ENCODE peak calls at places on chromosomes 13 and 19, in ten cellular contexts. W is heart left ventricle, N is HCT116, A is thyroid gland, C is adrenal gland, M is testis, L is transverse colon, Y is tibial nerve, R is spleen, B is uterus. S is an unnamed sample.

GRCh38 chr19:18999896-19000620 is 33.3 kb downstream of the SUGP2 start:
- DNase-seq in W (no peak), N (no peak), A (no peak), C (no peak), M (peak), L (no peak), Y (no peak), R (no peak), B (no peak), S (no peak)

GRCh38 chr19:57830071-57830602 is at the start of gene ZNF587B:
- DNase-seq in W (peak), N (peak), A (peak), C (peak), M (peak), L (peak), Y (no peak), R (peak), B (peak), S (peak)

GRCh38 chr19:35692010-35692409 is 12.3 kb upstream of the ZBTB32 start:
- DNase-seq in W (no peak), N (no peak), A (no peak), C (no peak), M (no peak), L (no peak), Y (no peak), R (no peak), B (no peak), S (no peak)

GRCh38 chr19:19115954-19116353 is 22.3 kb downstream of the TMEM161A start:
- DNase-seq in W (no peak), N (no peak), A (no peak), C (peak), M (peak), L (peak), Y (no peak), R (no peak), B (no peak), S (peak)

GRCh38 chr19:35043906-35044305 is 2.4 kb downstream of the HPN start:
- DNase-seq in W (peak), N (no peak), A (no peak), C (no peak), M (no peak), L (no peak), Y (no peak), R (no peak), B (no peak), S (no peak)

GRCh38 chr19:46616631-46617322 is 8.1 kb downstream of the PTGIR start:
- DNase-seq in W (peak), N (peak), A (peak), C (peak), M (peak), L (peak), Y (no peak), R (peak), B (no peak), S (peak)

GRCh38 chr19:46495789-46496099 is at the start of gene PNMA8B:
- DNase-seq in W (peak), N (no peak), A (peak), C (peak), M (peak), L (no peak), Y (no peak), R (peak), B (no peak), S (no peak)

GRCh38 chr13:49400755-49401659 is 42.9 kb downstream of the CAB39L start:
- DNase-seq in W (no peak), N (no peak), A (peak), C (peak), M (peak), L (peak), Y (no peak), R (no peak), B (peak), S (peak)

GRCh38 chr19:389246-389934 is 19.6 kb downstream of the C2CD4C start:
- DNase-seq in W (no peak), N (no peak), A (peak), C (no peak), M (no peak), L (no peak), Y (no peak), R (peak), B (no peak), S (no peak)

GRCh38 chr19:39858541-39858940 is 12.4 kb upstream of the FBL start:
- DNase-seq in W (no peak), N (no peak), A (no peak), C (no peak), M (peak), L (peak), Y (no peak), R (peak), B (peak), S (peak)

GRCh38 chr13:94309997-94310842 is 169.3 kb downstream of the DCT start:
- DNase-seq in W (no peak), N (no peak), A (no peak), C (no peak), M (no peak), L (no peak), Y (no peak), R (no peak), B (no peak), S (no peak)

GRCh38 chr13:66400292-66400691 is 829.8 kb downstream of the PCDH9 start:
- DNase-seq in W (no peak), N (no peak), A (no peak), C (no peak), M (no peak), L (no peak), Y (no peak), R (no peak), B (no peak), S (no peak)

GRCh38 chr19:32677657-32678056 is 2.0 kb downstream of the RGS9BP start:
- DNase-seq in W (no peak), N (no peak), A (no peak), C (no peak), M (no peak), L (no peak), Y (no peak), R (peak), B (no peak), S (no peak)

GRCh38 chr19:56221851-56222250 is 19.8 kb downstream of the ZSCAN5C start:
- DNase-seq in W (no peak), N (no peak), A (no peak), C (no peak), M (no peak), L (no peak), Y (no peak), R (no peak), B (no peak), S (no peak)

GRCh38 chr19:14117668-14118164 is at the start of gene PRKACA:
- DNase-seq in W (peak), N (peak), A (peak), C (peak), M (peak), L (peak), Y (peak), R (peak), B (peak), S (peak)

GRCh38 chr13:42215578-42216421 is 56.2 kb upstream of the AKAP11 start:
- DNase-seq in W (no peak), N (peak), A (peak), C (peak), M (peak), L (no peak), Y (no peak), R (no peak), B (no peak), S (peak)

GRCh38 chr13:40230833-40231266 is 435.6 kb downstream of the FOXO1 start:
- DNase-seq in W (no peak), N (no peak), A (no peak), C (no peak), M (no peak), L (no peak), Y (no peak), R (no peak), B (peak), S (no peak)

GRCh38 chr13:94700536-94700935 is 11.8 kb downstream of the SOX21 start:
- DNase-seq in W (no peak), N (no peak), A (no peak), C (no peak), M (no peak), L (no peak), Y (no peak), R (no peak), B (no peak), S (no peak)

GRCh38 chr13:27556109-27556508 is 64.2 kb downstream of the LNX2 start:
- DNase-seq in W (no peak), N (no peak), A (no peak), C (no peak), M (no peak), L (no peak), Y (no peak), R (no peak), B (no peak), S (peak)

GRCh38 chr13:83881917-83882625 is at the start of gene SLITRK1:
- DNase-seq in W (no peak), N (no peak), A (peak), C (no peak), M (peak), L (no peak), Y (no peak), R (no peak), B (no peak), S (peak)

GRCh38 chr13:30585748-30586262 is 31.9 kb upstream of the USPL1 start:
- DNase-seq in W (no peak), N (no peak), A (peak), C (peak), M (no peak), L (no peak), Y (no peak), R (no peak), B (no peak), S (peak)

GRCh38 chr13:97116754-97117153 is 105.4 kb upstream of the MBNL2 start:
- DNase-seq in W (no peak), N (no peak), A (peak), C (peak), M (no peak), L (no peak), Y (no peak), R (no peak), B (peak), S (no peak)

GRCh38 chr19:19230505-19230904 is 18.7 kb downstream of the NCAN start:
- DNase-seq in W (no peak), N (no peak), A (no peak), C (no peak), M (no peak), L (no peak), Y (no peak), R (no peak), B (no peak), S (no peak)

GRCh38 chr19:45146251-45146650 is 14.5 kb downstream of the NKPD1 start:
- DNase-seq in W (no peak), N (no peak), A (peak), C (no peak), M (peak), L (no peak), Y (no peak), R (no peak), B (no peak), S (no peak)

GRCh38 chr13:29484236-29484635 is 111.3 kb downstream of the SLC7A1 start:
- DNase-seq in W (no peak), N (no peak), A (no peak), C (no peak), M (no peak), L (no peak), Y (no peak), R (peak), B (no peak), S (no peak)

GRCh38 chr13:63209330-63210017 is 1793.8 kb upstream of the PCDH20 start:
- DNase-seq in W (no peak), N (no peak), A (no peak), C (no peak), M (no peak), L (no peak), Y (no peak), R (no peak), B (no peak), S (no peak)

GRCh38 chr13:94192576-94192975 is 286.9 kb downstream of the DCT start:
- DNase-seq in W (peak), N (no peak), A (peak), C (peak), M (peak), L (peak), Y (no peak), R (no peak), B (no peak), S (peak)

GRCh38 chr13:113408562-113408961 is 44.6 kb upstream of the GRTP1 start:
- DNase-seq in W (no peak), N (no peak), A (no peak), C (no peak), M (no peak), L (no peak), Y (no peak), R (peak), B (no peak), S (no peak)

GRCh38 chr13:72514141-72514540 is 213.3 kb downstream of the MZT1 start:
- DNase-seq in W (no peak), N (no peak), A (no peak), C (no peak), M (no peak), L (no peak), Y (no peak), R (no peak), B (no peak), S (no peak)

GRCh38 chr13:42967660-42968059 is 24.4 kb downstream of the EPSTI1 start:
- DNase-seq in W (no peak), N (no peak), A (no peak), C (no peak), M (no peak), L (peak), Y (no peak), R (no peak), B (no peak), S (no peak)

GRCh38 chr13:51922771-51923480 is 61.2 kb downstream of the CCDC70 start:
- DNase-seq in W (no peak), N (no peak), A (no peak), C (no peak), M (no peak), L (no peak), Y (no peak), R (no peak), B (no peak), S (no peak)

GRCh38 chr19:32682317-32682716 is 6.7 kb downstream of the RGS9BP start:
- DNase-seq in W (no peak), N (no peak), A (no peak), C (no peak), M (no peak), L (no peak), Y (no peak), R (no peak), B (no peak), S (no peak)

GRCh38 chr19:46265217-46265828 is 31.5 kb upstream of the HIF3A start:
- DNase-seq in W (peak), N (peak), A (peak), C (peak), M (peak), L (peak), Y (no peak), R (no peak), B (peak), S (peak)

GRCh38 chr19:4456843-4457653 is 546 bp downstream of the UBXN6 start:
- DNase-seq in W (no peak), N (no peak), A (peak), C (peak), M (peak), L (peak), Y (no peak), R (peak), B (peak), S (peak)

GRCh38 chr19:50745221-50745620 is 22.1 kb downstream of the CLEC11A start:
- DNase-seq in W (no peak), N (no peak), A (no peak), C (no peak), M (no peak), L (no peak), Y (no peak), R (no peak), B (no peak), S (no peak)

GRCh38 chr19:50739841-50740426 is 16.8 kb downstream of the CLEC11A start:
- DNase-seq in W (no peak), N (no peak), A (no peak), C (no peak), M (peak), L (no peak), Y (no peak), R (no peak), B (no peak), S (no peak)

GRCh38 chr19:50739132-50739746 is 16.1 kb downstream of the CLEC11A start:
- DNase-seq in W (no peak), N (no peak), A (no peak), C (no peak), M (no peak), L (no peak), Y (no peak), R (no peak), B (no peak), S (no peak)

GRCh38 chr19:50741179-50741933 is 18.2 kb downstream of the CLEC11A start:
- DNase-seq in W (no peak), N (no peak), A (no peak), C (no peak), M (no peak), L (no peak), Y (no peak), R (no peak), B (no peak), S (no peak)

DNA sequence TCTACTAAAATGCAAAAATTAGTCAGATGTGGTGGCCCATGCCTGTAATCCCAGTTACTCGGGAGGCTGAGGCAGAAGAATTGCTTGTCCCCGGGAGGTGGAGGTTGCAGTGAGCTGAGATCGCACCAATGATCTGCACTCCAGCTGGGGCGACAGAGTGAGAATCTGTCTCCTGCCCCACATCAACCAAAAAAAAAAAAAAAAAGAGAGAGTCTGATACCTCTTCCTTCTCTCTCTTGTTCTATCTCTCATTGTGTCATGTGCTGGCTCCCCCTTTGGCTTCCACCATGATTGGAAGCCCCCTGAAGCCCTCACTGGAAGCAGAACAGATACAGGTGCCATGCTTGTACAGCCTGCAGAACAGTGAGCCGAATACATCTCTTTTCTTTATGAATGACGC is 20.4 kb downstream of the CLEC11A start:
- DNase-seq in W (no peak), N (no peak), A (no peak), C (no peak), M (no peak), L (no peak), Y (no peak), R (no peak), B (no peak), S (no peak)
- TF ChIP-seq POLR2A in W (no peak), N (no peak), A (no peak), C (no peak), M (no peak), L (no peak), Y (no peak), R (no peak), B (no peak), S (no peak)

GRCh38 chr19:7787141-7787540 is 24.1 kb downstream of the CLEC4M start:
- DNase-seq in W (peak), N (no peak), A (no peak), C (peak), M (peak), L (no peak), Y (no peak), R (peak), B (no peak), S (no peak)
- TF ChIP-seq POLR2A in W (peak), N (no peak), A (no peak), C (no peak), M (no peak), L (no peak), Y (no peak), R (no peak), B (no peak), S (no peak)

DNA sequence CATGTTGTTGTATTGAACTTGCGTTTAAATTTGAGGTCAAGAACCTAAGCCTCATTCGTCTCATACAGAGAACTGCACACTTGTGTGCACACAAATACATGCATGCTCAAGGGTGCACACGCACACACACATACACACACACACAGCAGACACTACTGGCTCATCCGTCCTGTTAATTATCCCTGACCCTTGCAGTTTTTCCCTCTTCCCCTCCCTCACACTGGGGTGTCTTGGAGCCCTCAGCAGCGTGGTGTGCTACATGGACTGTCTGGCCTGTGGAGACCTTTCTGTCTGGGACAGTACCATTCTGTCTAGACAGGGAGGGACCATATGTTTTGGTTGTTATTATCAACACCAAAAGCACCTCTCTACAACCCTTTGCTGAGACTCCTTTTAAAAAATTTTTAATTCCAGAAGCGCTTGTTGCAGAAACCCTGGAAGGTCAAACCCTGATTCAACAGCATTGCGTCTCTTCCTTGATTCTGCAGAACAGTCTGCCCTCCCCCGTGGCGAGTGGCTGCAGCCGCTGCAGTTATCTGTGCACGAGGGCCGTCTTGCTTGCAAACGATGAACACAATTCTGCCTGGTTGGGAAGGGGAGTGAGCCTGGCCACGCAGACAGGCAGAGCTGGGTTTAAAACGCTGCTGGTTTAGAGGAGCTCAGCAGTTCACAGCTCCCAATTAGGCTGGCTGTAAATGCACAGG is 374.0 kb downstream of the IRS2 start:
- DNase-seq in W (peak), N (peak), A (peak), C (peak), M (peak), L (peak), Y (no peak), R (no peak), B (no peak), S (no peak)
- TF ChIP-seq POLR2A in W (no peak), N (no peak), A (no peak), C (no peak), M (no peak), L (no peak), Y (no peak), R (no peak), B (no peak), S (no peak)

GRCh38 chr19:15234525-15235130 is 2.4 kb upstream of the EPHX3 start:
- DNase-seq in W (no peak), N (no peak), A (no peak), C (no peak), M (no peak), L (no peak), Y (no peak), R (no peak), B (no peak), S (no peak)
- TF ChIP-seq POLR2A in W (no peak), N (no peak), A (no peak), C (no peak), M (no peak), L (no peak), Y (no peak), R (no peak), B (no peak), S (no peak)

GRCh38 chr19:16569609-16570320 is 2.5 kb downstream of the SLC35E1 start:
- DNase-seq in W (no peak), N (no peak), A (no peak), C (no peak), M (no peak), L (no peak), Y (no peak), R (no peak), B (no peak), S (no peak)
- TF ChIP-seq POLR2A in W (no peak), N (no peak), A (no peak), C (no peak), M (no peak), L (no peak), Y (no peak), R (no peak), B (no peak), S (no peak)

GRCh38 chr19:42352216-42352892 is 26.9 kb downstream of the MEGF8 start:
- DNase-seq in W (no peak), N (no peak), A (no peak), C (no peak), M (no peak), L (no peak), Y (no peak), R (no peak), B (no peak), S (no peak)

GRCh38 chr19:42349378-42350107 is 24.1 kb downstream of the MEGF8 start:
- DNase-seq in W (no peak), N (no peak), A (no peak), C (no peak), M (no peak), L (no peak), Y (no peak), R (no peak), B (no peak), S (no peak)

GRCh38 chr19:42351079-42351735 is 25.8 kb downstream of the MEGF8 start:
- DNase-seq in W (no peak), N (no peak), A (no peak), C (no peak), M (no peak), L (no peak), Y (no peak), R (no peak), B (no peak), S (no peak)

GRCh38 chr19:42348211-42348610 is 22.8 kb downstream of the MEGF8 start:
- DNase-seq in W (no peak), N (no peak), A (no peak), C (no peak), M (no peak), L (no peak), Y (no peak), R (no peak), B (no peak), S (no peak)

DNA sequence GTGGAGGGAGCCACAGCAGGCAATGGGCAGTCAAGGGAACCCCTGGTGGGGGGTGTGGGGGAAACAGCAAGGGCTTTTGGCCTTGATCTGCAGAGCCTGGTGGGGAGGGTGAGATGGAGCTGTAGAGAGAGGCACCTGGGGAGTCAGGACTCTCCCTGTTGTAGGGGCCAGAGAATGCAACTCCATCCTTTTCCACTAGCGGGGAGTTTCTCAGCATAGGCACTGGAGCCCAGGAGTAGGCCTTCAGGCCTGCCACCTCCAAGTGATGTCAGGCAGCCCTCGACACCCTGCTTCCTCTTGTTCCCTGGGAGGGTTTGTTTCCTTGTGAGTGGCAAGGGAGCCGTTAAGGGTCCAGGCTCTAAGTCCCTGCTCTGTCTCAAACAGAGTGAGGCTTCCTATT is 25.0 kb downstream of the MEGF8 start:
- DNase-seq in W (no peak), N (no peak), A (no peak), C (no peak), M (no peak), L (no peak), Y (no peak), R (no peak), B (no peak), S (no peak)
- TF ChIP-seq POLR2A in W (no peak), N (no peak), A (no peak), C (no peak), M (no peak), L (no peak), Y (no peak), R (no peak), B (no peak), S (no peak)

S was measured in erythroblast.